ENCODE peak calls at places on chromosome 14, in four cellular contexts. R is IMR-90, D is H9, E is H1. P is an unnamed sample.

GRCh38 chr14:97299661-97300060 is 502.5 kb downstream of the VRK1 start:
- DNase-seq in R (no peak), D (peak; percentile 59), E (no peak), P (peak; percentile 41)

GRCh38 chr14:95553141-95553540 is 18.3 kb downstream of the GLRX5 start:
- DNase-seq in R (no peak), D (no peak), E (no peak), P (no peak)

GRCh38 chr14:102882233-102882906 is 40.1 kb upstream of the AMN start:
- DNase-seq in R (no peak), D (no peak), E (no peak), P (no peak)

GRCh38 chr14:55301722-55302121 is 30.5 kb downstream of the FBXO34 start:
- DNase-seq in R (peak; percentile 63), D (no peak), E (no peak), P (peak; percentile 29)

GRCh38 chr14:96698846-96699543 is 98.2 kb upstream of the VRK1 start:
- DNase-seq in R (no peak), D (no peak), E (no peak), P (no peak)

GRCh38 chr14:36835145-36835544 is 173.5 kb downstream of the PAX9 start:
- DNase-seq in R (no peak), D (no peak), E (no peak), P (peak; percentile 67)

GRCh38 chr14:97975960-97976359 is 1178.8 kb downstream of the VRK1 start:
- DNase-seq in R (no peak), D (no peak), E (no peak), P (no peak)

GRCh38 chr14:98167253-98167652 is 1104.7 kb downstream of the BCL11B start:
- DNase-seq in R (no peak), D (no peak), E (no peak), P (no peak)

GRCh38 chr14:30656190-30656632 is 34.1 kb downstream of the SCFD1 start:
- DNase-seq in R (peak; percentile 26), D (peak; percentile 48), E (no peak), P (peak; percentile 49)

GRCh38 chr14:72517736-72518135 is 376.2 kb downstream of the DPF3 start:
- DNase-seq in R (no peak), D (no peak), E (no peak), P (no peak)

GRCh38 chr14:34222867-34223266 is 239.2 kb downstream of the SPTSSA start:
- DNase-seq in R (no peak), D (no peak), E (no peak), P (no peak)

GRCh38 chr14:81890020-81890419 is 356.4 kb upstream of the SEL1L start:
- DNase-seq in R (no peak), D (no peak), E (no peak), P (no peak)

GRCh38 chr14:54102530-54102929 is 145.9 kb upstream of the BMP4 start:
- DNase-seq in R (no peak), D (no peak), E (no peak), P (no peak)

GRCh38 chr14:53528114-53528513 is 375.0 kb upstream of the DDHD1 start:
- DNase-seq in R (peak; percentile 81), D (no peak), E (no peak), P (no peak)

GRCh38 chr14:85214471-85214870 is 315.5 kb upstream of the FLRT2 start:
- DNase-seq in R (peak; percentile 28), D (no peak), E (no peak), P (no peak)

GRCh38 chr14:24071144-24071697 is at the start of gene CPNE6:
- DNase-seq in R (no peak), D (no peak), E (no peak), P (no peak)

GRCh38 chr14:26008290-26008689 is 589.5 kb downstream of the NOVA1 start:
- DNase-seq in R (no peak), D (peak; percentile 54), E (peak; percentile 15), P (peak; percentile 85)

GRCh38 chr14:96090441-96091148 is 51.4 kb downstream of the C14orf132 start:
- DNase-seq in R (peak; percentile 65), D (no peak), E (no peak), P (no peak)

GRCh38 chr14:54577977-54578376 is 11.0 kb downstream of the SAMD4A start:
- DNase-seq in R (peak; percentile 78), D (no peak), E (no peak), P (no peak)

GRCh38 chr14:101406921-101407320 is 154.4 kb upstream of the DIO3 start:
- DNase-seq in R (no peak), D (no peak), E (no peak), P (no peak)
- H3K56ac ChIP-seq in R (no peak overlapping the region), D (no peak overlapping the region), E (no peak overlapping the region), P (no peak overlapping the region)

DNA sequence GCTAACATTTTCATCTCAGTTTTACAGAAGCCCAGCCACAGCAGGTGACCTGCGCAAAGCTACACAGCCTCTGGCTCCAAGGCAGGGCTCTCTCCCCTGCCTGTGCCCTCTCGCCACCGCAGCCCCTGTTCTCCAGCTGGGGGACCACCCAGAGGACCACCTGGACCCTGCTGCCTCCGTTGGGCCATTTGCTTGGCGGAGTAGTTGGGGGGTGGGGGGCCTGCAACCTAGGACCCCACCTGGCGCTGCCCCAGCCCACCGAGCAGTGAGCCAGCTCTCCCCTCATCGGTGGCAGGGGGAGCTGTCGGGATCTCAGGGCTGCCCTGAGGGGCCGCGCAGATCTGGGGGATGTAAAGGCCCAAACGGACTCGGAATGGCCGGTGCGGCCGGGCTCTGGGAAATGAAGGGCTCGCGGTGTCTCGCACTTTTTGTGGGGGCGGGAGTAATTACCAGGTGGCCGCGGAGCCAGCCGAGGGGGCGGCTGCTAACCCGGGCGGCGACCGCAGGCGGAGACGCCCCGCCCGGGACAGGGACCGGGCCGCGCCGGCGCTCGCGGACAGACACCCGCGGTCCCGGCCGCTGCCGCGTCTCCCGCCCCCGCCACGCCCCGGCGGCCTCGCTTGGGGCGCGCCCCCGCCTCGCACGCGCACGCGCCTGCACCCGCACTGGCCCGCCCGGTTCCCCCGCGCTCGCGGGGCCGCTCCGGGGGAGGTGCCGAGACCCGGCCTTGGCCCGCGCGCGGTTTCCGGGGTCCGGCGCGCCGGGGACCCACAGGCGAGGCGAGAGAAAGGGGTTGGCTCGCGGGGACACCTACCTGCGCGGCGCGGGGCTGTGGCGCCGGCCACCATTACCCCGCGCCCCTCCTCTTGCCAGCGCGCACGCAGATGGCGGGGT is 8.6 kb upstream of the GPR68 start:
- DNase-seq in R (no peak), D (peak; percentile 69), E (no peak), P (peak; percentile 68)
- H3K9ac ChIP-seq in R (no peak overlapping the region), D (no peak overlapping the region), E (peak overlapping the region; percentile 25), P (peak overlapping the region; percentile 62)

GRCh38 chr14:75702107-75702506 is 41.1 kb downstream of the TTLL5 start:
- DNase-seq in R (no peak), D (no peak), E (no peak), P (no peak)

GRCh38 chr14:75697918-75698317 is 36.9 kb downstream of the TTLL5 start:
- DNase-seq in R (no peak), D (no peak), E (no peak), P (no peak)

GRCh38 chr14:75700295-75700694 is 39.2 kb downstream of the TTLL5 start:
- DNase-seq in R (no peak), D (no peak), E (no peak), P (no peak)

GRCh38 chr14:75697371-75697770 is 36.3 kb downstream of the TTLL5 start:
- DNase-seq in R (no peak), D (no peak), E (no peak), P (no peak)

GRCh38 chr14:75699331-75699730 is 38.3 kb downstream of the TTLL5 start:
- DNase-seq in R (no peak), D (no peak), E (no peak), P (no peak)
- H3K56ac ChIP-seq in R (no peak overlapping the region), D (no peak overlapping the region), E (no peak overlapping the region), P (no peak overlapping the region)

GRCh38 chr14:105059917-105060565 is 5.2 kb downstream of the GPR132 start:
- DNase-seq in R (no peak), D (no peak), E (no peak), P (no peak)
- H3K9ac ChIP-seq in R (no peak overlapping the region), D (no peak overlapping the region), E (no peak overlapping the region), P (no peak overlapping the region)

DNA sequence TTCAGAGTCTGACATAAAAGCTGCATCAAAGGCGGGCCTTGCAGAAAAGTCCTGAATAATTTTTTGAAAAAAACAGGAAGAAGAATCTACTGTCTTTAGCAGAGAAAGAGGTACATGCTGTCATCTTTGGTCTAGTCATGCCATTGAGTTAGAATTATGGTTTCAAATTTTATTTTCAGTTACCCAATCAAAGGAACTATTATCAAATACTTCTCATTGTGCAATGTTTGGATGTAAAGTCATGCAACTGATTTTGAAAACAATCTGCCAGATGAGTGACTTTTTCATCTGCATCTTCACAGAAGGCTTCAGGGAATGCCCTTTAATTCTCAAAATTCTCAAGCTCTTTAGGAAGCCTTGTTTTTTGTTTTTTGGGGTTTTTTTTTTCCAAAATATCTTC is 803.6 kb downstream of the FLRT2 start:
- DNase-seq in R (peak; percentile 25), D (no peak), E (no peak), P (no peak)
- H3K56ac ChIP-seq in R (no peak overlapping the region), D (no peak overlapping the region), E (no peak overlapping the region), P (no peak overlapping the region)

DNA sequence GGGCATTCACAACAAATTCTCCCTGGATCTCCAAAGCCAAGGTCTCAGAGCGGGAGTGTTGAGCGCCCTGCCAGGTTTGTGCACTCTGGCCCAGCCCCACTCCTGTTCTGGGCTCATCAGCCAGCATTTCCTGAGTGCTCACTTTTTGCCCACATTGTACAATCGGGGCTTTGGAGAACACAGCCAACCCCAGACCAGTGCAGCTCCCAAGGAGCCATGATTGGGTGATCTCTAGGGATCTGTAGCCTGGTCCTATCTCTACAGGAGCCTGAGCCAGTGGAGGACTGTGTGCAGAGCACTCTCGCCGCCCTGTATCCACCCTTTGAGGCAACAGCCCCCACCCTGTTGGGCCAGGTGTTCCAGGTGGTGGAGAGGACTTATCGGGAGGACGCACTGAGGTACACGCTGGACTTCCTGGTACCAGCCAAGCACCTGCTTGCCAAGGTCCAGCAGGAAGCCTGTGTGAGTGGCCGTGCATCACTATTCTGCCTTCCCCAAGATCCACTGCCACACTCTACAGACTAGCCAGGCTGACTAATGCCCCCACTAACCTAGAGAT is 2.8 kb downstream of the ARHGEF40 start:
- DNase-seq in R (no peak), D (no peak), E (no peak), P (no peak)
- H3K9ac ChIP-seq in R (no peak overlapping the region), D (no peak overlapping the region), E (no peak overlapping the region), P (no peak overlapping the region)

GRCh38 chr14:61112506-61112905 is 131.5 kb downstream of the SLC38A6 start:
- DNase-seq in R (no peak), D (no peak), E (no peak), P (no peak)
- H3K56ac ChIP-seq in R (no peak overlapping the region), D (no peak overlapping the region), E (no peak overlapping the region), P (no peak overlapping the region)